ENCODE peak calls at places on chromosomes 5 and 9, in seven cellular contexts. One of them, this sample, is unnamed.
A peak's percentile ranks its signal among the peaks of the same experiment; 100 is the strongest.

GRCh38 chr5:124654418-124654817 is 92.0 kb downstream of the ZNF608 start:
- DNase-seq in fibroblast of lung: no peak
- DNase-seq in brain microvascular endothelial cell: no peak
- DNase-seq in tibial nerve: no peak
- DNase-seq in stomach: no peak
- DNase-seq in psoas muscle: no peak
- DNase-seq in endothelial cell of umbilical vein: no peak
- DNase-seq in this sample: no peak

GRCh38 chr5:14463629-14464028 is 118.0 kb upstream of the OTULINL start:
- DNase-seq in brain microvascular endothelial cell: no peak
- DNase-seq in tibial nerve: no peak
- DNase-seq in endothelial cell of umbilical vein: peak; percentile 96
- DNase-seq in stomach: no peak
- DNase-seq in psoas muscle: no peak
- DNase-seq in fibroblast of lung: no peak
- DNase-seq in this sample: no peak

GRCh38 chr5:140398379-140398811 is 3.2 kb upstream of the ANKHD1 start:
- DNase-seq in brain microvascular endothelial cell: no peak
- DNase-seq in stomach: no peak
- DNase-seq in psoas muscle: no peak
- DNase-seq in endothelial cell of umbilical vein: no peak
- DNase-seq in fibroblast of lung: peak; percentile 23
- DNase-seq in tibial nerve: no peak
- DNase-seq in this sample: no peak

GRCh38 chr5:69129413-69129812 is 35.6 kb downstream of the SLC30A5 start:
- DNase-seq in endothelial cell of umbilical vein: no peak
- DNase-seq in tibial nerve: no peak
- DNase-seq in stomach: no peak
- DNase-seq in brain microvascular endothelial cell: peak; percentile 2
- DNase-seq in fibroblast of lung: peak; percentile 81
- DNase-seq in psoas muscle: no peak
- DNase-seq in this sample: no peak

GRCh38 chr5:44389410-44389879 is at the start of gene FGF10:
- DNase-seq in psoas muscle: peak; percentile 65
- DNase-seq in fibroblast of lung: peak; percentile 40
- DNase-seq in brain microvascular endothelial cell: no peak
- DNase-seq in endothelial cell of umbilical vein: peak; percentile 17
- DNase-seq in stomach: no peak
- DNase-seq in tibial nerve: peak; percentile 22
- DNase-seq in this sample: peak; percentile 63

GRCh38 chr9:70407081-70407503 is 7.4 kb downstream of the KLF9 start:
- DNase-seq in stomach: no peak
- DNase-seq in brain microvascular endothelial cell: peak; percentile 81
- DNase-seq in tibial nerve: no peak
- DNase-seq in psoas muscle: no peak
- DNase-seq in fibroblast of lung: peak; percentile 96
- DNase-seq in endothelial cell of umbilical vein: peak; percentile 88
- DNase-seq in this sample: no peak

GRCh38 chr5:27437594-27438200 is 399.3 kb upstream of the CDH9 start:
- DNase-seq in stomach: no peak
- DNase-seq in brain microvascular endothelial cell: no peak
- DNase-seq in fibroblast of lung: no peak
- DNase-seq in tibial nerve: no peak
- DNase-seq in psoas muscle: no peak
- DNase-seq in endothelial cell of umbilical vein: no peak
- DNase-seq in this sample: no peak

GRCh38 chr5:138241688-138242547 is 28.8 kb upstream of the CDC23 start:
- DNase-seq in endothelial cell of umbilical vein: peak; percentile 42
- DNase-seq in stomach: peak; percentile 35
- DNase-seq in psoas muscle: peak; percentile 57
- DNase-seq in tibial nerve: peak; percentile 9
- DNase-seq in fibroblast of lung: peak; percentile 23
- DNase-seq in brain microvascular endothelial cell: no peak
- DNase-seq in this sample: peak; percentile 69

GRCh38 chr9:123710299-123710698 is 219.6 kb downstream of the DENND1A start:
- DNase-seq in tibial nerve: no peak
- DNase-seq in psoas muscle: no peak
- DNase-seq in stomach: no peak
- DNase-seq in endothelial cell of umbilical vein: no peak
- DNase-seq in brain microvascular endothelial cell: peak; percentile 94
- DNase-seq in fibroblast of lung: peak; percentile 53
- DNase-seq in this sample: no peak

GRCh38 chr5:14187660-14188059 is 44.5 kb downstream of the TRIO start:
- DNase-seq in fibroblast of lung: no peak
- DNase-seq in psoas muscle: no peak
- DNase-seq in tibial nerve: no peak
- DNase-seq in stomach: no peak
- DNase-seq in endothelial cell of umbilical vein: peak; percentile 94
- DNase-seq in brain microvascular endothelial cell: peak; percentile 83
- DNase-seq in this sample: no peak

GRCh38 chr5:88298425-88298824 is 29.8 kb upstream of the TMEM161B start:
- DNase-seq in tibial nerve: no peak
- DNase-seq in stomach: no peak
- DNase-seq in fibroblast of lung: peak; percentile 28
- DNase-seq in brain microvascular endothelial cell: peak; percentile 43
- DNase-seq in endothelial cell of umbilical vein: no peak
- DNase-seq in psoas muscle: no peak
- DNase-seq in this sample: no peak

GRCh38 chr9:70615566-70616138 is 201.2 kb upstream of the KLF9 start:
- DNase-seq in brain microvascular endothelial cell: no peak
- DNase-seq in tibial nerve: no peak
- DNase-seq in stomach: no peak
- DNase-seq in endothelial cell of umbilical vein: no peak
- DNase-seq in psoas muscle: no peak
- DNase-seq in fibroblast of lung: no peak
- DNase-seq in this sample: no peak

GRCh38 chr9:2297771-2298170 is 282.6 kb downstream of the SMARCA2 start:
- DNase-seq in tibial nerve: no peak
- DNase-seq in fibroblast of lung: no peak
- DNase-seq in brain microvascular endothelial cell: no peak
- DNase-seq in endothelial cell of umbilical vein: no peak
- DNase-seq in stomach: no peak
- DNase-seq in psoas muscle: no peak
- DNase-seq in this sample: no peak

GRCh38 chr9:78103971-78104433 is 72.4 kb upstream of the GNAQ start:
- DNase-seq in brain microvascular endothelial cell: no peak
- DNase-seq in tibial nerve: no peak
- DNase-seq in endothelial cell of umbilical vein: no peak
- DNase-seq in stomach: no peak
- DNase-seq in fibroblast of lung: no peak
- DNase-seq in psoas muscle: no peak
- DNase-seq in this sample: no peak

GRCh38 chr5:141604318-141604717 is 14.5 kb downstream of the DIAPH1 start:
- DNase-seq in psoas muscle: peak; percentile 74
- DNase-seq in endothelial cell of umbilical vein: peak; percentile 45
- DNase-seq in tibial nerve: peak; percentile 77
- DNase-seq in stomach: peak; percentile 34
- DNase-seq in fibroblast of lung: peak; percentile 92
- DNase-seq in brain microvascular endothelial cell: peak; percentile 97
- DNase-seq in this sample: no peak

GRCh38 chr9:82417501-82417900 is 428.9 kb downstream of the SPATA31D1 start:
- DNase-seq in psoas muscle: no peak
- DNase-seq in endothelial cell of umbilical vein: no peak
- DNase-seq in stomach: no peak
- DNase-seq in fibroblast of lung: no peak
- DNase-seq in tibial nerve: no peak
- DNase-seq in brain microvascular endothelial cell: no peak
- DNase-seq in this sample: no peak

GRCh38 chr5:146001544-146002185 is 65.3 kb downstream of the SH3RF2 start:
- DNase-seq in psoas muscle: no peak
- DNase-seq in tibial nerve: no peak
- DNase-seq in stomach: no peak
- DNase-seq in brain microvascular endothelial cell: no peak
- DNase-seq in endothelial cell of umbilical vein: no peak
- DNase-seq in fibroblast of lung: no peak
- DNase-seq in this sample: no peak

GRCh38 chr9:77802512-77803293 is 154.6 kb upstream of the GNA14 start:
- DNase-seq in stomach: no peak
- DNase-seq in psoas muscle: no peak
- DNase-seq in endothelial cell of umbilical vein: no peak
- DNase-seq in tibial nerve: no peak
- DNase-seq in fibroblast of lung: no peak
- DNase-seq in brain microvascular endothelial cell: no peak
- DNase-seq in this sample: no peak

GRCh38 chr9:77475641-77476473 is 172.3 kb downstream of the GNA14 start:
- DNase-seq in psoas muscle: no peak
- DNase-seq in endothelial cell of umbilical vein: peak; percentile 33
- DNase-seq in tibial nerve: no peak
- DNase-seq in brain microvascular endothelial cell: peak; percentile 67
- DNase-seq in stomach: no peak
- DNase-seq in fibroblast of lung: no peak
- DNase-seq in this sample: no peak

GRCh38 chr5:78628260-78629024 is 20.1 kb downstream of the LHFPL2 start:
- DNase-seq in endothelial cell of umbilical vein: no peak
- DNase-seq in psoas muscle: no peak
- DNase-seq in tibial nerve: no peak
- DNase-seq in fibroblast of lung: no peak
- DNase-seq in brain microvascular endothelial cell: no peak
- DNase-seq in stomach: no peak
- DNase-seq in this sample: no peak
- H3K27ac ChIP-seq in endothelial cell of umbilical vein: no peak overlapping the region
- H3K27ac ChIP-seq in psoas muscle: no peak overlapping the region
- H3K27ac ChIP-seq in tibial nerve: peak overlapping the region; percentile 47
- H3K27ac ChIP-seq in fibroblast of lung: no peak overlapping the region
- H3K27ac ChIP-seq in brain microvascular endothelial cell: peak overlapping the region; percentile 65
- H3K27ac ChIP-seq in stomach: no peak overlapping the region
- H3K27ac ChIP-seq in this sample: no peak overlapping the region

GRCh38 chr5:59496524-59497134 is 396.9 kb downstream of the PDE4D start:
- DNase-seq in fibroblast of lung: peak; percentile 15
- DNase-seq in stomach: no peak
- DNase-seq in psoas muscle: no peak
- DNase-seq in endothelial cell of umbilical vein: peak; percentile 11
- DNase-seq in tibial nerve: no peak
- DNase-seq in brain microvascular endothelial cell: no peak
- DNase-seq in this sample: no peak
- TF ChIP-seq CTCF in fibroblast of lung: peak; percentile 43
- TF ChIP-seq CTCF in stomach: no peak
- TF ChIP-seq CTCF in psoas muscle: no peak
- TF ChIP-seq CTCF in endothelial cell of umbilical vein: peak; percentile 43
- TF ChIP-seq CTCF in tibial nerve: no peak
- TF ChIP-seq CTCF in brain microvascular endothelial cell: peak; percentile 63
- TF ChIP-seq CTCF in this sample: peak; percentile 29

GRCh38 chr9:19493174-19493811 is 84.5 kb downstream of the ACER2 start:
- DNase-seq in stomach: peak; percentile 32
- DNase-seq in endothelial cell of umbilical vein: peak; percentile 59
- DNase-seq in tibial nerve: peak; percentile 63
- DNase-seq in brain microvascular endothelial cell: peak; percentile 44
- DNase-seq in psoas muscle: peak; percentile 76
- DNase-seq in fibroblast of lung: peak; percentile 87
- DNase-seq in this sample: no peak
- H3K4me3 ChIP-seq in stomach: peak overlapping the region; percentile 31
- H3K4me3 ChIP-seq in endothelial cell of umbilical vein: no peak overlapping the region
- H3K4me3 ChIP-seq in tibial nerve: peak overlapping the region; percentile 8
- H3K4me3 ChIP-seq in brain microvascular endothelial cell: peak overlapping the region; percentile 29
- H3K4me3 ChIP-seq in psoas muscle: peak overlapping the region; percentile 51
- H3K4me3 ChIP-seq in fibroblast of lung: peak overlapping the region; percentile 59
- H3K4me3 ChIP-seq in this sample: peak overlapping the region; percentile 37

GRCh38 chr5:158553195-158553945 is 546.3 kb downstream of the EBF1 start:
- DNase-seq in endothelial cell of umbilical vein: no peak
- DNase-seq in stomach: no peak
- DNase-seq in brain microvascular endothelial cell: no peak
- DNase-seq in tibial nerve: peak; percentile 28
- DNase-seq in fibroblast of lung: peak; percentile 73
- DNase-seq in psoas muscle: no peak
- DNase-seq in this sample: no peak
- H3K27ac ChIP-seq in endothelial cell of umbilical vein: no peak overlapping the region
- H3K27ac ChIP-seq in stomach: no peak overlapping the region
- H3K27ac ChIP-seq in brain microvascular endothelial cell: no peak overlapping the region
- H3K27ac ChIP-seq in tibial nerve: peak overlapping the region; percentile 68
- H3K27ac ChIP-seq in fibroblast of lung: no peak overlapping the region
- H3K27ac ChIP-seq in psoas muscle: no peak overlapping the region
- H3K27ac ChIP-seq in this sample: no peak overlapping the region

DNA sequence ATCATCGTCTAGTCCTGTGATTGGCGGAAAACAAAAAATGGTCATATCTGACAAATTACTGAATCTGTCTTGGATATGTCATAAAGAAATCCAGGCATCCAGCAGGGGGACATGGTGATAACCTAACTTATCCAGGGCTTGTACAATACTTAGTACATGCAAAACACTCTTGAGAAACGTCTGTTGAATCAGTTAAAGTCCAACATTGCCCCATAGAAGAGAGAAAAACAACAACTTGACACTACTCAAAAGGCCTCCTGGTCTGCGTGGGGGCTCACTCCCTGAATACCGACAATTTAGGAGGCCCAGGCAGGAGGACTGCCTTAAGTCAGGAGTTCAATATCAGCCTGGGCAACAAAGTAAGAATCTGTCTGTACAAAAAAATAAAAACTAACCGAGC is 217.5 kb downstream of the DCP2 start:
- DNase-seq in stomach: no peak
- DNase-seq in fibroblast of lung: no peak
- DNase-seq in endothelial cell of umbilical vein: no peak
- DNase-seq in tibial nerve: no peak
- DNase-seq in brain microvascular endothelial cell: no peak
- DNase-seq in psoas muscle: no peak
- DNase-seq in this sample: no peak
- TF ChIP-seq CTCF in stomach: no peak
- TF ChIP-seq CTCF in fibroblast of lung: no peak
- TF ChIP-seq CTCF in endothelial cell of umbilical vein: no peak
- TF ChIP-seq CTCF in tibial nerve: no peak
- TF ChIP-seq CTCF in brain microvascular endothelial cell: peak; percentile 1
- TF ChIP-seq CTCF in psoas muscle: no peak
- TF ChIP-seq CTCF in this sample: no peak

GRCh38 chr9:35757527-35758275 is 3.6 kb upstream of the MSMP start:
- DNase-seq in fibroblast of lung: no peak
- DNase-seq in psoas muscle: no peak
- DNase-seq in tibial nerve: no peak
- DNase-seq in endothelial cell of umbilical vein: peak; percentile 54
- DNase-seq in stomach: no peak
- DNase-seq in brain microvascular endothelial cell: no peak
- DNase-seq in this sample: no peak
- H3K4me3 ChIP-seq in fibroblast of lung: peak overlapping the region; percentile 53
- H3K4me3 ChIP-seq in psoas muscle: peak overlapping the region; percentile 82
- H3K4me3 ChIP-seq in tibial nerve: peak overlapping the region; percentile 37
- H3K4me3 ChIP-seq in endothelial cell of umbilical vein: peak overlapping the region; percentile 15
- H3K4me3 ChIP-seq in stomach: peak overlapping the region; percentile 65
- H3K4me3 ChIP-seq in brain microvascular endothelial cell: peak overlapping the region; percentile 46
- H3K4me3 ChIP-seq in this sample: peak overlapping the region; percentile 57

GRCh38 chr9:98832768-98833089 is 25.3 kb downstream of the GALNT12 start:
- DNase-seq in fibroblast of lung: no peak
- DNase-seq in brain microvascular endothelial cell: no peak
- DNase-seq in stomach: no peak
- DNase-seq in tibial nerve: no peak
- DNase-seq in endothelial cell of umbilical vein: no peak
- DNase-seq in psoas muscle: no peak
- DNase-seq in this sample: no peak
- H3K27ac ChIP-seq in fibroblast of lung: no peak overlapping the region
- H3K27ac ChIP-seq in brain microvascular endothelial cell: no peak overlapping the region
- H3K27ac ChIP-seq in stomach: no peak overlapping the region
- H3K27ac ChIP-seq in tibial nerve: no peak overlapping the region
- H3K27ac ChIP-seq in endothelial cell of umbilical vein: no peak overlapping the region
- H3K27ac ChIP-seq in psoas muscle: no peak overlapping the region
- H3K27ac ChIP-seq in this sample: no peak overlapping the region